ENCODE peak calls at places on chromosome 13, in ten cellular contexts. C is CD4-positive, CD25-positive, alpha-beta regulatory T cell; D is body of pancreas; J is HT-29; M is spleen; E is activated naive CD4-positive, alpha-beta T cell; Y is neural progenitor cell; T is NCI-H1092; H is activated CD4-positive, alpha-beta T cell treated with anti-CD3 and anti-CD28 coated beads, Interleukin-2, amount 50 U/mL, for 24 hours; V is fibroblast of the conjunctiva. S is an unnamed sample.

GRCh38 chr13:111429064-111429558 is 108.7 kb downstream of the TEX29 start:
- DNase-seq in C (peak), D (peak), J (peak), M (no peak), E (no peak), Y (peak), T (peak), H (no peak), V (peak), S (no peak)

GRCh38 chr13:92896842-92897241 is 329.8 kb upstream of the GPC6 start:
- DNase-seq in C (peak), D (no peak), J (peak), M (no peak), E (no peak), Y (peak), T (peak), H (no peak), V (peak), S (peak)

GRCh38 chr13:39370554-39370953 is 232.4 kb downstream of the LHFPL6 start:
- DNase-seq in C (no peak), D (no peak), J (no peak), M (no peak), E (no peak), Y (no peak), T (no peak), H (no peak), V (no peak), S (no peak)

GRCh38 chr13:113151745-113152707 is 6.4 kb upstream of the PROZ start:
- DNase-seq in C (peak), D (no peak), J (no peak), M (no peak), E (no peak), Y (no peak), T (no peak), H (no peak), V (peak), S (peak)

GRCh38 chr13:40445557-40445990 is 220.9 kb downstream of the FOXO1 start:
- DNase-seq in C (peak), D (peak), J (no peak), M (peak), E (no peak), Y (no peak), T (peak), H (no peak), V (no peak), S (peak)

GRCh38 chr13:36553501-36553900 is 120.3 kb upstream of the SERTM1 start:
- DNase-seq in C (no peak), D (no peak), J (no peak), M (no peak), E (no peak), Y (no peak), T (no peak), H (no peak), V (no peak), S (no peak)

GRCh38 chr13:113802761-113803160 is 43.7 kb downstream of the TMEM255B start:
- DNase-seq in C (no peak), D (no peak), J (no peak), M (peak), E (no peak), Y (no peak), T (no peak), H (no peak), V (no peak), S (no peak)

GRCh38 chr13:34748561-34748960 is 193.5 kb upstream of the NBEA start:
- DNase-seq in C (no peak), D (no peak), J (no peak), M (no peak), E (no peak), Y (no peak), T (no peak), H (no peak), V (no peak), S (no peak)

GRCh38 chr13:48165727-48166126 is 67.3 kb upstream of the ITM2B start:
- DNase-seq in C (no peak), D (no peak), J (no peak), M (no peak), E (no peak), Y (no peak), T (no peak), H (no peak), V (no peak), S (no peak)